ENCODE peak calls at places on chromosomes 1 and 21, in six cellular contexts. One of them, this sample, is unnamed.

GRCh38 chr1:51877434-51878306 is 857 bp downstream of the NRDC start:
- DNase-seq in K562: no peak
- DNase-seq in SK-N-SH: no peak
- DNase-seq in HepG2: no peak
- DNase-seq in H1: no peak
- DNase-seq in GM12878: no peak
- DNase-seq in this sample: peak

GRCh38 chr21:25887166-25887565 is 152.4 kb downstream of the GABPA start:
- DNase-seq in SK-N-SH: no peak
- DNase-seq in H1: no peak
- DNase-seq in K562: no peak
- DNase-seq in HepG2: no peak
- DNase-seq in GM12878: no peak
- DNase-seq in this sample: no peak

GRCh38 chr1:53145942-53146708 is 3.7 kb upstream of the SLC1A7 start:
- DNase-seq in H1: no peak
- DNase-seq in GM12878: no peak
- DNase-seq in K562: peak
- DNase-seq in HepG2: peak
- DNase-seq in SK-N-SH: peak
- DNase-seq in this sample: no peak

GRCh38 chr1:206905295-206906164 is 8.3 kb downstream of the IL24 start:
- DNase-seq in HepG2: no peak
- DNase-seq in GM12878: no peak
- DNase-seq in K562: no peak
- DNase-seq in H1: no peak
- DNase-seq in SK-N-SH: no peak
- DNase-seq in this sample: no peak

GRCh38 chr1:6301526-6301925 is 40.6 kb upstream of the GPR153 start:
- DNase-seq in HepG2: no peak
- DNase-seq in H1: no peak
- DNase-seq in GM12878: no peak
- DNase-seq in K562: no peak
- DNase-seq in SK-N-SH: no peak
- DNase-seq in this sample: no peak

GRCh38 chr1:25617626-25618432 is 1.2 kb downstream of the MAN1C1 start:
- DNase-seq in HepG2: no peak
- DNase-seq in SK-N-SH: peak
- DNase-seq in K562: no peak
- DNase-seq in H1: peak
- DNase-seq in GM12878: no peak
- DNase-seq in this sample: peak

GRCh38 chr1:65148548-65149390 is 766 bp downstream of the AK4 start:
- DNase-seq in HepG2: no peak
- DNase-seq in SK-N-SH: peak
- DNase-seq in K562: peak
- DNase-seq in H1: peak
- DNase-seq in GM12878: peak
- DNase-seq in this sample: peak

GRCh38 chr1:24562625-24563024 is 6.7 kb downstream of the NCMAP start:
- DNase-seq in GM12878: no peak
- DNase-seq in SK-N-SH: no peak
- DNase-seq in K562: no peak
- DNase-seq in HepG2: no peak
- DNase-seq in H1: no peak
- DNase-seq in this sample: no peak

GRCh38 chr1:90973897-90974798 is 47.7 kb downstream of the ZNF644 start:
- DNase-seq in SK-N-SH: no peak
- DNase-seq in GM12878: no peak
- DNase-seq in H1: no peak
- DNase-seq in K562: peak
- DNase-seq in HepG2: no peak
- DNase-seq in this sample: no peak

GRCh38 chr1:188715566-188715965 is 1762.1 kb downstream of the BRINP3 start:
- DNase-seq in HepG2: peak
- DNase-seq in K562: no peak
- DNase-seq in H1: no peak
- DNase-seq in SK-N-SH: no peak
- DNase-seq in GM12878: no peak
- DNase-seq in this sample: no peak

GRCh38 chr1:15423355-15424077 is 13.8 kb downstream of the EFHD2 start:
- DNase-seq in SK-N-SH: no peak
- DNase-seq in HepG2: no peak
- DNase-seq in GM12878: no peak
- DNase-seq in H1: no peak
- DNase-seq in K562: no peak
- DNase-seq in this sample: no peak

GRCh38 chr1:224615861-224616760 is at the start of gene CNIH3:
- DNase-seq in GM12878: no peak
- DNase-seq in SK-N-SH: peak
- DNase-seq in H1: peak
- DNase-seq in HepG2: no peak
- DNase-seq in K562: no peak
- DNase-seq in this sample: peak

GRCh38 chr1:101330427-101331130 is 93.8 kb downstream of the S1PR1 start:
- DNase-seq in HepG2: no peak
- DNase-seq in GM12878: no peak
- DNase-seq in H1: no peak
- DNase-seq in K562: no peak
- DNase-seq in SK-N-SH: no peak
- DNase-seq in this sample: no peak

GRCh38 chr1:206957639-206958038 is 11.4 kb upstream of the PIGR start:
- DNase-seq in GM12878: no peak
- DNase-seq in H1: no peak
- DNase-seq in SK-N-SH: no peak
- DNase-seq in K562: no peak
- DNase-seq in HepG2: no peak
- DNase-seq in this sample: no peak

GRCh38 chr1:92804721-92805169 is 19.8 kb upstream of the EVI5 start:
- DNase-seq in K562: peak
- DNase-seq in HepG2: peak
- DNase-seq in H1: no peak
- DNase-seq in SK-N-SH: no peak
- DNase-seq in GM12878: no peak
- DNase-seq in this sample: no peak

GRCh38 chr1:25747046-25747705 is 52.8 kb upstream of the SELENON start:
- DNase-seq in K562: no peak
- DNase-seq in HepG2: no peak
- DNase-seq in SK-N-SH: no peak
- DNase-seq in GM12878: no peak
- DNase-seq in H1: peak
- DNase-seq in this sample: no peak

GRCh38 chr21:17611414-17612022 is 1.2 kb downstream of the BTG3 start:
- DNase-seq in K562: peak
- DNase-seq in H1: peak
- DNase-seq in HepG2: peak
- DNase-seq in SK-N-SH: peak
- DNase-seq in GM12878: peak
- DNase-seq in this sample: peak

GRCh38 chr1:167617100-167617949 is 12.7 kb upstream of the RCSD1 start:
- DNase-seq in GM12878: peak
- DNase-seq in H1: no peak
- DNase-seq in K562: peak
- DNase-seq in SK-N-SH: no peak
- DNase-seq in HepG2: no peak
- DNase-seq in this sample: peak

GRCh38 chr1:93629101-93630059 is 52.3 kb downstream of the BCAR3 start:
- DNase-seq in H1: no peak
- DNase-seq in HepG2: peak
- DNase-seq in K562: peak
- DNase-seq in SK-N-SH: peak
- DNase-seq in GM12878: peak
- DNase-seq in this sample: peak

GRCh38 chr21:45874716-45875415 is 106.7 kb upstream of the COL6A1 start:
- DNase-seq in HepG2: peak
- DNase-seq in GM12878: no peak
- DNase-seq in H1: no peak
- DNase-seq in SK-N-SH: peak
- DNase-seq in K562: no peak
- DNase-seq in this sample: no peak

GRCh38 chr1:110338200-110339039 is 757 bp upstream of the RBM15 start:
- DNase-seq in K562: peak
- DNase-seq in SK-N-SH: peak
- DNase-seq in H1: peak
- DNase-seq in GM12878: peak
- DNase-seq in HepG2: peak
- DNase-seq in this sample: peak

DNA sequence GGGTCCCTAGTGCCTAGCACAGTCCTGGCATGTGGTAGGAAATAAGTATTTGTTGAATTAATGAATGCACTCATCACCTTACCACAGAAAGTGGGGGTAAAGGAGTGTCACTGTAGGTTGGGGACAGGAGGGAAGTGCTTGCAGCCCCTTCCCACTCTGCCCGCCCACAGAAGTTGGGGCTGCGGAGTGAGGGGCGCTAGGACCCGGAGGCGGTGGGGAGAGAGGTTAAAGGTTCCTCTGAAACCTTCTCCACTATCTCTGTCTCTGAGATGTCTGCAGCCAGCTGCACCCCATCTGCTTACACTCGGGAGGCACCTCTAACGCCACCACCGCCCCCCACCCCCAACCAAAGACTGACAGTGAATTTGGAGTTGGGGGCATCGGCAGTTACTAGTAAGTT is 1.4 kb upstream of the WNT2B start:
- DNase-seq in SK-N-SH: no peak
- DNase-seq in HepG2: no peak
- DNase-seq in K562: no peak
- DNase-seq in H1: no peak
- DNase-seq in GM12878: no peak
- DNase-seq in this sample: no peak
- TF ChIP-seq POLR2AphosphoS5 in SK-N-SH: no peak
- TF ChIP-seq POLR2AphosphoS5 in HepG2: no peak
- TF ChIP-seq POLR2AphosphoS5 in K562: no peak
- TF ChIP-seq POLR2AphosphoS5 in H1: no peak
- TF ChIP-seq POLR2AphosphoS5 in GM12878: no peak
- TF ChIP-seq POLR2AphosphoS5 in this sample: no peak

GRCh38 chr1:77388655-77389054 is 106.8 kb downstream of the AK5 start:
- DNase-seq in SK-N-SH: no peak
- DNase-seq in GM12878: no peak
- DNase-seq in K562: no peak
- DNase-seq in HepG2: no peak
- DNase-seq in H1: no peak
- DNase-seq in this sample: no peak

GRCh38 chr1:77387553-77387952 is 105.7 kb downstream of the AK5 start:
- DNase-seq in GM12878: no peak
- DNase-seq in H1: no peak
- DNase-seq in K562: no peak
- DNase-seq in SK-N-SH: no peak
- DNase-seq in HepG2: no peak
- DNase-seq in this sample: no peak

GRCh38 chr1:77383236-77383635 is 101.4 kb downstream of the AK5 start:
- DNase-seq in GM12878: no peak
- DNase-seq in H1: no peak
- DNase-seq in K562: no peak
- DNase-seq in HepG2: no peak
- DNase-seq in SK-N-SH: no peak
- DNase-seq in this sample: no peak

GRCh38 chr1:77385551-77385950 is 103.7 kb downstream of the AK5 start:
- DNase-seq in HepG2: no peak
- DNase-seq in SK-N-SH: no peak
- DNase-seq in H1: no peak
- DNase-seq in K562: no peak
- DNase-seq in GM12878: no peak
- DNase-seq in this sample: no peak

GRCh38 chr1:77386276-77386675 is 104.5 kb downstream of the AK5 start:
- DNase-seq in K562: no peak
- DNase-seq in H1: no peak
- DNase-seq in SK-N-SH: no peak
- DNase-seq in GM12878: no peak
- DNase-seq in HepG2: no peak
- DNase-seq in this sample: no peak
- H3K4me3 ChIP-seq in K562: no peak
- H3K4me3 ChIP-seq in H1: no peak
- H3K4me3 ChIP-seq in SK-N-SH: no peak
- H3K4me3 ChIP-seq in GM12878: no peak
- H3K4me3 ChIP-seq in HepG2: no peak
- H3K4me3 ChIP-seq in this sample: no peak

DNA sequence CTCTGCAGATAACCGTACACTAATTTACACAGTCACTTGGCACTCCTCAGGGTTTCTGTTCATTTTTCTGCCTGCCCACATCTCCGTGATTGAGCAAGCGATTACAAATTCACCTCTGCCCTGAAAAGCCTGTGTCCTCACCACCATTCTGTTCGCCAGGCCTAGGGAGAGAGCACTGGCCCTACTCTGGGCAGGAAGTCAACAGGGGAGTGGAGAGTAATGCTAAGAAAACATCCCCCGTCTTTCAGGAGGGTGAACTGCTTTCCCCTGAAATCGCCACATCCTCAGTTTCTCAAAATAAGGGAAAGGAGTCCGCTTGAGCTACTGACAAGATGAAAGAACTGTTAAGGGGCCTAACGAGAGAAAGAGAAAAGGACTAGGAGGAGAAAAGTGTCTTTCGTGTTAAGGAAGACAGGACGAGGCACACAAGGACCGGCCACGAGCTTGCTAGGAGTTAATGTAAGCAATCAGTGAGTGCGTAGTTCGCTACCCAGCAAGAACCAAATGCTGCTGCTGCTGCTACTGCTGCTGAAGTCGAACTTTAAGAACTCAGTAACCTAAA is 632 bp downstream of the PEX19 start:
- DNase-seq in K562: peak
- DNase-seq in HepG2: peak
- DNase-seq in H1: no peak
- DNase-seq in GM12878: no peak
- DNase-seq in SK-N-SH: no peak
- DNase-seq in this sample: peak
- TF ChIP-seq GABPA in K562: no peak
- TF ChIP-seq GABPA in HepG2: no peak
- TF ChIP-seq GABPA in H1: no peak
- TF ChIP-seq GABPA in GM12878: no peak
- TF ChIP-seq GABPA in SK-N-SH: no peak
- TF ChIP-seq GABPA in this sample: no peak

DNA sequence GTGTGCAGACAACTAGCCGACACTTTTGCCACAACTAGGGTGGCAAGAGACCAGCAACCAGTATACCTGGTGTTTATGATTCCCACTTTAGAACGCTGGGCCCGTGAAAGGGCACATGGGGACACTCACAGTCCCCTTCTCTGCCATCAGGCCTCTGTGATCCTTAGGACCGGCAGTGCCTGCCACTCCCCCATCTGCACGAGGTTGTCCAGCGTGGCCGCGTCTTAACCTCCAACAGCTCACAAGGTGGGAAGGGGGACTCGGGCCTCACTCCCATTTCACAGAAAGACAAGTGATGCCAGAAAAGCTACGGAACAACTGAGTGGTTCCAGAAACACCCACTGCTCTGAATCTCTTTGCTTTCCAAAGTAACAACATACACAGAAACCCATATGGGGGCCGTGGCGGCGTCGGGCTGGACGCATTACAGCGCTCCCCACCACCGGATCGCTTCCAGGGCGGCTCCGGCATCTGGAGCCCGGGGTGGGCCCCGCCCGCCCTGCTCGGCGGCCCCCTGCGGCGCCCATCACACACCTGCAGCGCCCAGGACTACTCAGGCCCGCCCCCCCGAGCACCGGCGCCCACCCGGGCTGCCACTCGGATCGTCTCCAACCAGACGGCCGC is 1.0 kb downstream of the ZNF496 start:
- DNase-seq in SK-N-SH: peak
- DNase-seq in HepG2: no peak
- DNase-seq in GM12878: no peak
- DNase-seq in K562: no peak
- DNase-seq in H1: no peak
- DNase-seq in this sample: no peak
- TF ChIP-seq POLR2AphosphoS5 in SK-N-SH: no peak
- TF ChIP-seq POLR2AphosphoS5 in HepG2: no peak
- TF ChIP-seq POLR2AphosphoS5 in GM12878: no peak
- TF ChIP-seq POLR2AphosphoS5 in K562: no peak
- TF ChIP-seq POLR2AphosphoS5 in H1: no peak
- TF ChIP-seq POLR2AphosphoS5 in this sample: no peak

GRCh38 chr1:27878787-27879335 is 6.5 kb downstream of the THEMIS2 start:
- DNase-seq in GM12878: no peak
- DNase-seq in HepG2: no peak
- DNase-seq in K562: no peak
- DNase-seq in SK-N-SH: peak
- DNase-seq in H1: no peak
- DNase-seq in this sample: no peak
- H3K4me3 ChIP-seq in GM12878: no peak
- H3K4me3 ChIP-seq in HepG2: no peak
- H3K4me3 ChIP-seq in K562: no peak
- H3K4me3 ChIP-seq in SK-N-SH: no peak
- H3K4me3 ChIP-seq in H1: no peak
- H3K4me3 ChIP-seq in this sample: no peak